ENCODE peak calls at places on chromosomes 4 and X, in six cellular contexts. One of them, this sample, is unnamed. For H3K36me3, the result is how much of the 10 kb centered on the place peaks cover.

GRCh38 chrX:151738751-151739150 is 4.2 kb downstream of the CNGA2 start:
- DNase-seq in cardiac muscle cell: no peak
- DNase-seq in CD4-positive, CD25-positive, alpha-beta regulatory T cell: no peak
- DNase-seq in mucosa of descending colon: no peak
- DNase-seq in brain microvascular endothelial cell: no peak
- DNase-seq in SK-N-SH: no peak
- DNase-seq in this sample: no peak

GRCh38 chr4:171880136-171880535 is 66.9 kb downstream of the GALNTL6 start:
- DNase-seq in cardiac muscle cell: no peak
- DNase-seq in CD4-positive, CD25-positive, alpha-beta regulatory T cell: no peak
- DNase-seq in mucosa of descending colon: no peak
- DNase-seq in brain microvascular endothelial cell: peak
- DNase-seq in SK-N-SH: no peak
- DNase-seq in this sample: no peak

GRCh38 chr4:147518846-147519767 is 38.2 kb downstream of the EDNRA start:
- DNase-seq in cardiac muscle cell: peak
- DNase-seq in CD4-positive, CD25-positive, alpha-beta regulatory T cell: peak
- DNase-seq in mucosa of descending colon: peak
- DNase-seq in brain microvascular endothelial cell: peak
- DNase-seq in SK-N-SH: peak
- DNase-seq in this sample: peak

GRCh38 chr4:186689476-186689875 is 34.2 kb downstream of the FAT1 start:
- DNase-seq in cardiac muscle cell: no peak
- DNase-seq in CD4-positive, CD25-positive, alpha-beta regulatory T cell: no peak
- DNase-seq in mucosa of descending colon: no peak
- DNase-seq in brain microvascular endothelial cell: no peak
- DNase-seq in SK-N-SH: no peak
- DNase-seq in this sample: no peak

GRCh38 chr4:85370400-85371032 is 104.4 kb upstream of the ARHGAP24 start:
- DNase-seq in cardiac muscle cell: peak
- DNase-seq in CD4-positive, CD25-positive, alpha-beta regulatory T cell: no peak
- DNase-seq in mucosa of descending colon: peak
- DNase-seq in brain microvascular endothelial cell: peak
- DNase-seq in SK-N-SH: peak
- DNase-seq in this sample: peak

GRCh38 chr4:66872696-66873095 is 672.6 kb downstream of the CENPC start:
- DNase-seq in cardiac muscle cell: no peak
- DNase-seq in CD4-positive, CD25-positive, alpha-beta regulatory T cell: no peak
- DNase-seq in mucosa of descending colon: no peak
- DNase-seq in brain microvascular endothelial cell: no peak
- DNase-seq in SK-N-SH: no peak
- DNase-seq in this sample: no peak

GRCh38 chr4:25118096-25118495 is 42.2 kb downstream of the SEPSECS start:
- DNase-seq in cardiac muscle cell: no peak
- DNase-seq in CD4-positive, CD25-positive, alpha-beta regulatory T cell: no peak
- DNase-seq in mucosa of descending colon: no peak
- DNase-seq in brain microvascular endothelial cell: no peak
- DNase-seq in SK-N-SH: no peak
- DNase-seq in this sample: no peak

GRCh38 chr4:177005801-177006230 is 213.1 kb upstream of the VEGFC start:
- DNase-seq in cardiac muscle cell: no peak
- DNase-seq in CD4-positive, CD25-positive, alpha-beta regulatory T cell: no peak
- DNase-seq in mucosa of descending colon: no peak
- DNase-seq in brain microvascular endothelial cell: peak
- DNase-seq in SK-N-SH: no peak
- DNase-seq in this sample: no peak

GRCh38 chr4:13547563-13548041 is 3.3 kb upstream of the NKX3-2 start:
- DNase-seq in cardiac muscle cell: peak
- DNase-seq in CD4-positive, CD25-positive, alpha-beta regulatory T cell: no peak
- DNase-seq in mucosa of descending colon: peak
- DNase-seq in brain microvascular endothelial cell: no peak
- DNase-seq in SK-N-SH: peak
- DNase-seq in this sample: no peak

GRCh38 chrX:79645749-79646148 is 278.6 kb upstream of the ITM2A start:
- DNase-seq in cardiac muscle cell: no peak
- DNase-seq in CD4-positive, CD25-positive, alpha-beta regulatory T cell: no peak
- DNase-seq in mucosa of descending colon: no peak
- DNase-seq in brain microvascular endothelial cell: no peak
- DNase-seq in SK-N-SH: no peak
- DNase-seq in this sample: no peak

GRCh38 chr4:4423706-4424498 is 37.0 kb downstream of the NSG1 start:
- DNase-seq in cardiac muscle cell: no peak
- DNase-seq in CD4-positive, CD25-positive, alpha-beta regulatory T cell: no peak
- DNase-seq in mucosa of descending colon: no peak
- DNase-seq in brain microvascular endothelial cell: no peak
- DNase-seq in SK-N-SH: no peak
- DNase-seq in this sample: no peak

GRCh38 chr4:119540249-119540648 is 88.4 kb downstream of the PDE5A start:
- DNase-seq in cardiac muscle cell: no peak
- DNase-seq in CD4-positive, CD25-positive, alpha-beta regulatory T cell: no peak
- DNase-seq in mucosa of descending colon: no peak
- DNase-seq in brain microvascular endothelial cell: no peak
- DNase-seq in SK-N-SH: no peak
- DNase-seq in this sample: no peak

GRCh38 chr4:2728221-2728620 is 27.9 kb downstream of the TNIP2 start:
- DNase-seq in cardiac muscle cell: no peak
- DNase-seq in CD4-positive, CD25-positive, alpha-beta regulatory T cell: no peak
- DNase-seq in mucosa of descending colon: no peak
- DNase-seq in brain microvascular endothelial cell: no peak
- DNase-seq in SK-N-SH: no peak
- DNase-seq in this sample: no peak

GRCh38 chr4:2731907-2732314 is 24.2 kb downstream of the TNIP2 start:
- DNase-seq in cardiac muscle cell: no peak
- DNase-seq in CD4-positive, CD25-positive, alpha-beta regulatory T cell: no peak
- DNase-seq in mucosa of descending colon: no peak
- DNase-seq in brain microvascular endothelial cell: no peak
- DNase-seq in SK-N-SH: no peak
- DNase-seq in this sample: no peak

GRCh38 chr4:2728806-2729532 is 27.2 kb downstream of the TNIP2 start:
- DNase-seq in cardiac muscle cell: no peak
- DNase-seq in CD4-positive, CD25-positive, alpha-beta regulatory T cell: no peak
- DNase-seq in mucosa of descending colon: no peak
- DNase-seq in brain microvascular endothelial cell: no peak
- DNase-seq in SK-N-SH: no peak
- DNase-seq in this sample: no peak

GRCh38 chr4:2732526-2732925 is 23.6 kb downstream of the TNIP2 start:
- DNase-seq in cardiac muscle cell: no peak
- DNase-seq in CD4-positive, CD25-positive, alpha-beta regulatory T cell: no peak
- DNase-seq in mucosa of descending colon: no peak
- DNase-seq in brain microvascular endothelial cell: no peak
- DNase-seq in SK-N-SH: no peak
- DNase-seq in this sample: no peak

GRCh38 chr4:2729533-2729875 is 26.6 kb downstream of the TNIP2 start:
- DNase-seq in cardiac muscle cell: no peak
- DNase-seq in CD4-positive, CD25-positive, alpha-beta regulatory T cell: no peak
- DNase-seq in mucosa of descending colon: no peak
- DNase-seq in brain microvascular endothelial cell: no peak
- DNase-seq in SK-N-SH: no peak
- DNase-seq in this sample: no peak
- H3K36me3 ChIP-seq in cardiac muscle cell: under half
- H3K36me3 ChIP-seq in CD4-positive, CD25-positive, alpha-beta regulatory T cell: under half
- H3K36me3 ChIP-seq in mucosa of descending colon: under half
- H3K36me3 ChIP-seq in brain microvascular endothelial cell: under half
- H3K36me3 ChIP-seq in SK-N-SH: under half
- H3K36me3 ChIP-seq in this sample: under half

GRCh38 chrX:71292669-71293379 is 8.7 kb upstream of the ITGB1BP2 start:
- DNase-seq in cardiac muscle cell: no peak
- DNase-seq in CD4-positive, CD25-positive, alpha-beta regulatory T cell: no peak
- DNase-seq in mucosa of descending colon: no peak
- DNase-seq in brain microvascular endothelial cell: peak
- DNase-seq in SK-N-SH: no peak
- DNase-seq in this sample: no peak

GRCh38 chrX:71296806-71297205 is 4.7 kb upstream of the ITGB1BP2 start:
- DNase-seq in cardiac muscle cell: no peak
- DNase-seq in CD4-positive, CD25-positive, alpha-beta regulatory T cell: no peak
- DNase-seq in mucosa of descending colon: no peak
- DNase-seq in brain microvascular endothelial cell: no peak
- DNase-seq in SK-N-SH: no peak
- DNase-seq in this sample: no peak

GRCh38 chrX:71301195-71301924 is at the start of gene ITGB1BP2:
- DNase-seq in cardiac muscle cell: peak
- DNase-seq in CD4-positive, CD25-positive, alpha-beta regulatory T cell: no peak
- DNase-seq in mucosa of descending colon: no peak
- DNase-seq in brain microvascular endothelial cell: no peak
- DNase-seq in SK-N-SH: no peak
- DNase-seq in this sample: no peak

GRCh38 chrX:71302461-71303213 is 1.1 kb downstream of the ITGB1BP2 start:
- DNase-seq in cardiac muscle cell: no peak
- DNase-seq in CD4-positive, CD25-positive, alpha-beta regulatory T cell: no peak
- DNase-seq in mucosa of descending colon: no peak
- DNase-seq in brain microvascular endothelial cell: no peak
- DNase-seq in SK-N-SH: no peak
- DNase-seq in this sample: no peak

DNA sequence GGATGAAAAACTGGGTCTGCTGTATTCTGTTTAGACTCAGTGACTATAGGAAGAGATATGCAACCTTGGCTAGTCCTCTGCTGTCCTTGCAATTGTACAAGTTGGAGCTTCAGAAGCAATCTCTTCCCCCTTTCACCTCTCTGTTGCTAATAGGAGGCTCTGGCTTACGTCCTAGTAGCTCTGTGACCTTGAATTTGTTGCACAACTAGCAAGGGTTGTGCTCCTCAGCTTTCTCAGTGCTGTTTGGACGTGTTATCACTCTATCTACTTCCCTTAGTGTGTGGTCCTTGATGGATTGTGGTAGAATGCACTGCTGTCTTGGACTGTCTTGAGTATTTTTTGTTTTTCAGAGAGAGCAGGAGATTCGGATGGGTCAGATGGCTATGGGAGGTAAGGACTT is 3.4 kb upstream of the ITGB1BP2 start:
- DNase-seq in cardiac muscle cell: no peak
- DNase-seq in CD4-positive, CD25-positive, alpha-beta regulatory T cell: no peak
- DNase-seq in mucosa of descending colon: no peak
- DNase-seq in brain microvascular endothelial cell: no peak
- DNase-seq in SK-N-SH: no peak
- DNase-seq in this sample: no peak
- H3K36me3 ChIP-seq in cardiac muscle cell: under half
- H3K36me3 ChIP-seq in CD4-positive, CD25-positive, alpha-beta regulatory T cell: half or more
- H3K36me3 ChIP-seq in mucosa of descending colon: under half
- H3K36me3 ChIP-seq in brain microvascular endothelial cell: half or more
- H3K36me3 ChIP-seq in SK-N-SH: half or more
- H3K36me3 ChIP-seq in this sample: under half

GRCh38 chr4:184782731-184783472 is 42.9 kb downstream of the ACSL1 start:
- DNase-seq in cardiac muscle cell: no peak
- DNase-seq in CD4-positive, CD25-positive, alpha-beta regulatory T cell: no peak
- DNase-seq in mucosa of descending colon: no peak
- DNase-seq in brain microvascular endothelial cell: no peak
- DNase-seq in SK-N-SH: no peak
- DNase-seq in this sample: no peak
- H3K36me3 ChIP-seq in cardiac muscle cell: under half
- H3K36me3 ChIP-seq in CD4-positive, CD25-positive, alpha-beta regulatory T cell: under half
- H3K36me3 ChIP-seq in mucosa of descending colon: under half
- H3K36me3 ChIP-seq in brain microvascular endothelial cell: under half
- H3K36me3 ChIP-seq in SK-N-SH: under half
- H3K36me3 ChIP-seq in this sample: under half

GRCh38 chrX:348461-349117 is 30.0 kb upstream of the GTPBP6 start:
- DNase-seq in cardiac muscle cell: no peak
- DNase-seq in CD4-positive, CD25-positive, alpha-beta regulatory T cell: no peak
- DNase-seq in mucosa of descending colon: no peak
- DNase-seq in brain microvascular endothelial cell: peak
- DNase-seq in SK-N-SH: no peak
- DNase-seq in this sample: no peak
- H3K36me3 ChIP-seq in cardiac muscle cell: under half
- H3K36me3 ChIP-seq in CD4-positive, CD25-positive, alpha-beta regulatory T cell: under half
- H3K36me3 ChIP-seq in mucosa of descending colon: under half
- H3K36me3 ChIP-seq in brain microvascular endothelial cell: under half
- H3K36me3 ChIP-seq in SK-N-SH: under half
- H3K36me3 ChIP-seq in this sample: under half

GRCh38 chrX:155237719-155238118 is 21.5 kb downstream of the VBP1 start:
- DNase-seq in cardiac muscle cell: no peak
- DNase-seq in CD4-positive, CD25-positive, alpha-beta regulatory T cell: no peak
- DNase-seq in mucosa of descending colon: no peak
- DNase-seq in brain microvascular endothelial cell: no peak
- DNase-seq in SK-N-SH: no peak
- DNase-seq in this sample: no peak
- H3K36me3 ChIP-seq in cardiac muscle cell: under half
- H3K36me3 ChIP-seq in CD4-positive, CD25-positive, alpha-beta regulatory T cell: half or more
- H3K36me3 ChIP-seq in mucosa of descending colon: under half
- H3K36me3 ChIP-seq in brain microvascular endothelial cell: under half
- H3K36me3 ChIP-seq in SK-N-SH: under half
- H3K36me3 ChIP-seq in this sample: under half

GRCh38 chr4:76373919-76374552 is 46.9 kb downstream of the CCDC158 start:
- DNase-seq in cardiac muscle cell: no peak
- DNase-seq in CD4-positive, CD25-positive, alpha-beta regulatory T cell: no peak
- DNase-seq in mucosa of descending colon: no peak
- DNase-seq in brain microvascular endothelial cell: peak
- DNase-seq in SK-N-SH: no peak
- DNase-seq in this sample: no peak
- H3K36me3 ChIP-seq in cardiac muscle cell: under half
- H3K36me3 ChIP-seq in CD4-positive, CD25-positive, alpha-beta regulatory T cell: under half
- H3K36me3 ChIP-seq in mucosa of descending colon: under half
- H3K36me3 ChIP-seq in brain microvascular endothelial cell: under half
- H3K36me3 ChIP-seq in SK-N-SH: under half
- H3K36me3 ChIP-seq in this sample: under half

GRCh38 chr4:73098713-73099112 is 29.2 kb upstream of the COX18 start:
- DNase-seq in cardiac muscle cell: no peak
- DNase-seq in CD4-positive, CD25-positive, alpha-beta regulatory T cell: no peak
- DNase-seq in mucosa of descending colon: no peak
- DNase-seq in brain microvascular endothelial cell: no peak
- DNase-seq in SK-N-SH: no peak
- DNase-seq in this sample: no peak

GRCh38 chr4:73104695-73105094 is 35.2 kb upstream of the COX18 start:
- DNase-seq in cardiac muscle cell: no peak
- DNase-seq in CD4-positive, CD25-positive, alpha-beta regulatory T cell: no peak
- DNase-seq in mucosa of descending colon: no peak
- DNase-seq in brain microvascular endothelial cell: no peak
- DNase-seq in SK-N-SH: no peak
- DNase-seq in this sample: no peak

GRCh38 chr4:73103799-73104503 is 34.4 kb upstream of the COX18 start:
- DNase-seq in cardiac muscle cell: no peak
- DNase-seq in CD4-positive, CD25-positive, alpha-beta regulatory T cell: no peak
- DNase-seq in mucosa of descending colon: no peak
- DNase-seq in brain microvascular endothelial cell: peak
- DNase-seq in SK-N-SH: no peak
- DNase-seq in this sample: peak

DNA sequence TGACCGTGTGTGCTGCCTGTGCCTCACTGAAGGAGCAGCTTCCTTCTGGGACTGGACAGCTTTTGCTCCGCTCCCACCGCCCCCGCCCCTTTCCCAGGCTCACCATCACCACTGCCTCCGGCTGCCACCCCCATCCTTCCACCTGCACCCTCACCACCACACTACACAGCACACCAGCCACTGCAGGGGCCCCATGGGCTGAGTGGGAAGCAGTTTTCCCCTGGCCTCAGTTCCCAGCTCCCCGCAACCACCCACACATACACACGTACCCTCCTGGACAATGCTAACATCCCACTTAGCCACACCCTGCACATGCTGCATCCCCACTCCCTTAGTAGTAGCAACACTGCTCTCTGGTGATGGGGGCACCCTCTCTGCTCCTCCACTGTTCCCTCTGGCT is 29.6 kb upstream of the COX18 start:
- DNase-seq in cardiac muscle cell: no peak
- DNase-seq in CD4-positive, CD25-positive, alpha-beta regulatory T cell: no peak
- DNase-seq in mucosa of descending colon: no peak
- DNase-seq in brain microvascular endothelial cell: no peak
- DNase-seq in SK-N-SH: no peak
- DNase-seq in this sample: no peak
- H3K36me3 ChIP-seq in cardiac muscle cell: half or more
- H3K36me3 ChIP-seq in CD4-positive, CD25-positive, alpha-beta regulatory T cell: half or more
- H3K36me3 ChIP-seq in mucosa of descending colon: under half
- H3K36me3 ChIP-seq in brain microvascular endothelial cell: under half
- H3K36me3 ChIP-seq in SK-N-SH: half or more
- H3K36me3 ChIP-seq in this sample: under half